ENCODE peak calls at places on chromosomes 2 and 18, in four cellular contexts. A is GM12878, Y is H1, Q is K562. S is an unnamed sample.

GRCh38 chr2:22078701-22079100 is 954.9 kb downstream of the TDRD15 start:
- DNase-seq in Y (no peak), A (no peak), Q (no peak), S (no peak)

GRCh38 chr2:7994397-7994951 is 687.4 kb upstream of the ID2 start:
- DNase-seq in Q (no peak), A (no peak), Y (no peak), S (peak; percentile 78)

GRCh38 chr2:88066543-88066942 is 1.1 kb upstream of the SMYD1 start:
- DNase-seq in A (no peak), Y (no peak), Q (no peak), S (peak; percentile 55)

GRCh38 chr2:237920673-237921072 is 46.1 kb upstream of the UBE2F start:
- DNase-seq in Q (no peak), Y (no peak), A (no peak), S (no peak)

GRCh38 chr2:60883896-60884295 is 2.5 kb downstream of the REL start:
- DNase-seq in Q (no peak), Y (no peak), A (no peak), S (no peak)

GRCh38 chr18:58216071-58216471 is 172.0 kb downstream of the NEDD4L start:
- DNase-seq in Q (no peak), A (no peak), Y (no peak), S (no peak)

GRCh38 chr2:175577405-175577986 is 396.0 kb upstream of the ATP5MC3 start:
- DNase-seq in Q (no peak), A (no peak), Y (no peak), S (no peak)

GRCh38 chr2:200155652-200156051 is 150.8 kb upstream of the SPATS2L start:
- DNase-seq in A (no peak), Q (no peak), Y (no peak), S (peak; percentile 38)

GRCh38 chr2:18119883-18120282 is 241.4 kb downstream of the KCNS3 start:
- DNase-seq in A (no peak), Y (no peak), Q (no peak), S (no peak)

GRCh38 chr2:11669454-11670291 is at the start of gene NTSR2:
- DNase-seq in Q (peak; percentile 48), Y (peak; percentile 89), A (no peak), S (no peak)
- TF ChIP-seq NRF1 in Q (no peak), Y (no peak), A (no peak), S (no peak)

DNA sequence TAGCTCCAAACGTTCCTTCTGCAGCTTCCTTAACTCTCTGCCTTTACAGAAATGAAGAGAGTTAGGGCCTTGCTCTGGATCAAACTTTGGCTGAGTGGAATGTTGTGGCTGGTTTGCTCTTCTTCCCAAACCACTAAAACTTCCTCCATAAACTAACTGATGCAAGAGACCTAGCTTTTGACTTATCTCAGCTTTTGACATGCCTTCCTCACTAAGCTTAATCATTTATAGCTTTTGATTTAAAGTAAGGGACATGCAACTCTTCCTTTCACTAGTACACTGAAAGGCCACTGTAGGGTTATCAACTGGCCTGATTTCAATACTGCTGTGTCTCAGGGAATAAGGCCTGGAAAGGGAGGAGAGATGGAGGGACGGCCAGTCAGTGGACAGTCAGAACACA is 8.3 kb downstream of the PXDN start:
- DNase-seq in A (no peak), Q (no peak), Y (no peak), S (no peak)
- TF ChIP-seq NRF1 in A (no peak), Q (no peak), Y (no peak), S (no peak)

GRCh38 chr2:23994567-23994966 is 15.3 kb upstream of the MFSD2B start:
- DNase-seq in A (no peak), Q (no peak), Y (no peak), S (no peak)
- TF ChIP-seq NRF1 in A (no peak), Q (no peak), Y (no peak), S (no peak)

GRCh38 chr18:49251451-49251850 is 209.0 kb downstream of the DYM start:
- DNase-seq in A (no peak), Q (no peak), Y (no peak), S (no peak)

GRCh38 chr18:49247786-49248185 is 212.7 kb downstream of the DYM start:
- DNase-seq in Y (no peak), Q (no peak), A (no peak), S (no peak)

GRCh38 chr18:49249523-49249922 is 210.9 kb downstream of the DYM start:
- DNase-seq in Y (no peak), A (no peak), Q (no peak), S (no peak)

DNA sequence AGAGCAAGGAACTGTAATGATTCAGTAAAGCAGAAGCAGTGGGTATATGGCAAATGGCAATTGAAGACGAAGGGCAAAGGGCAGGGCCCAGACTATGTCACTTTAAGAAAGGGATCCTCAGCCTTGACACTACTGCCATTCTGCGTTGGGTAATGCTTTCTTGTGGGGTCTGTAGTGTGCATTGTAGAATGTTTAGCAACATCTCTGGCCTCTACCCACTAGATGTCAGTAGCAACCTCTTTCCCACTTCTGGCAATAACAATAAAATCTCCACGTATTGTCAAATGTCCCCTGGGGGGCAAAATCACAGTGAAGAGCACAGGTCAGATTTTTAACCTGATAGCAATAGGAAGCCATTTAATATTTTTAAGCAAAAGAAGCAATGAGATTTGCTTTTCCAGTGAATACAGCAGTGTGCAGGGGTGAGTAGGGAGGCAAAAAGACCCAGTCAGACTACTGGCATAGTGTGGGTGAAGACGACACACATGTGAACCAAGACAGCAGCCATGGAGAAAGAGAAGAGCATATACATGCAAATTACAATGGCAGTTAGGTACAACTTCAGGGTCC is 209.5 kb downstream of the DYM start:
- DNase-seq in Q (no peak), Y (no peak), A (no peak), S (peak; percentile 26)
- TF ChIP-seq NRF1 in Q (no peak), Y (no peak), A (no peak), S (no peak)

S was measured in SK-N-SH.